ENCODE peak calls at places on chromosome 16, in six cellular contexts. I is GM12878, R is SK-N-SH, V is K562, B is HCT116, O is HepG2. Q is an unnamed sample. For H3K4me1, the result is how much of the 10 kb centered on the place peaks cover.

GRCh38 chr16:57899771-57900661 is 70.9 kb downstream of the CNGB1 start:
- DNase-seq in R (peak), I (no peak), O (peak), B (peak), V (peak), Q (peak)

GRCh38 chr16:56732832-56733231 is 2.9 kb downstream of the NUP93 start:
- DNase-seq in V (no peak), R (no peak), O (no peak), I (peak), B (no peak), Q (no peak)

GRCh38 chr16:88993006-88993787 is 16.2 kb upstream of the CBFA2T3 start:
- DNase-seq in B (no peak), O (no peak), I (no peak), V (peak), R (no peak), Q (no peak)

GRCh38 chr16:13108126-13108525 is 206.7 kb downstream of the SHISA9 start:
- DNase-seq in B (no peak), V (no peak), O (no peak), R (no peak), I (no peak), Q (no peak)

GRCh38 chr16:83602797-83603735 is 204.7 kb upstream of the HSBP1 start:
- DNase-seq in B (no peak), R (no peak), O (no peak), I (no peak), V (no peak), Q (no peak)

GRCh38 chr16:87363771-87364476 is 19.7 kb downstream of the FBXO31 start:
- DNase-seq in R (peak), B (no peak), O (no peak), I (no peak), V (no peak), Q (no peak)

GRCh38 chr16:48575471-48576050 is 34.4 kb downstream of the N4BP1 start:
- DNase-seq in I (no peak), B (no peak), R (no peak), V (no peak), O (no peak), Q (no peak)

GRCh38 chr16:66344533-66345145 is 21.9 kb upstream of the CDH5 start:
- DNase-seq in O (peak), R (no peak), B (no peak), I (no peak), V (peak), Q (no peak)

GRCh38 chr16:88588148-88588547 is 17.9 kb downstream of the ZC3H18 start:
- DNase-seq in B (no peak), I (no peak), R (no peak), O (no peak), V (no peak), Q (no peak)

GRCh38 chr16:84121007-84121406 is 4.3 kb upstream of the MBTPS1 start:
- DNase-seq in R (no peak), O (no peak), B (no peak), I (no peak), V (no peak), Q (no peak)

GRCh38 chr16:89974860-89975259 is 26.3 kb downstream of the DEF8 start:
- DNase-seq in I (no peak), R (no peak), V (no peak), O (no peak), B (no peak), Q (no peak)

GRCh38 chr16:64158941-64159588 is 962.8 kb downstream of the CDH11 start:
- DNase-seq in I (no peak), O (peak), B (no peak), V (no peak), R (no peak), Q (no peak)

GRCh38 chr16:30527635-30528178 is 1.3 kb upstream of the ZNF768 start:
- DNase-seq in B (no peak), I (peak), O (no peak), V (no peak), R (no peak), Q (no peak)

GRCh38 chr16:68332411-68333121 is 21.7 kb downstream of the PRMT7 start:
- DNase-seq in V (no peak), O (peak), R (peak), B (no peak), I (no peak), Q (no peak)

GRCh38 chr16:81485824-81486554 is 41.4 kb downstream of the CMIP start:
- DNase-seq in R (no peak), V (no peak), B (peak), I (no peak), O (no peak), Q (no peak)

GRCh38 chr16:89922477-89922883 is 662 bp upstream of the TUBB3 start:
- DNase-seq in B (peak), O (peak), I (no peak), V (peak), R (peak), Q (no peak)

GRCh38 chr16:4544483-4544882 is 5.9 kb upstream of the CDIP1 start:
- DNase-seq in V (no peak), I (no peak), O (no peak), B (no peak), R (no peak), Q (no peak)

GRCh38 chr16:88810166-88810867 is 1.4 kb downstream of the APRT start:
- DNase-seq in I (no peak), B (no peak), O (no peak), R (no peak), V (no peak), Q (no peak)

GRCh38 chr16:88768041-88768876 is 16.8 kb downstream of the PIEZO1 start:
- DNase-seq in I (no peak), V (peak), R (peak), O (no peak), B (no peak), Q (no peak)

GRCh38 chr16:88131966-88132365 is 180.7 kb downstream of the BANP start:
- DNase-seq in B (no peak), V (no peak), O (no peak), I (no peak), R (no peak), Q (no peak)

GRCh38 chr16:64478258-64478906 is 643.5 kb downstream of the CDH11 start:
- DNase-seq in O (peak), V (no peak), R (no peak), B (no peak), I (no peak), Q (no peak)

GRCh38 chr16:14284930-14285541 is 213.9 kb downstream of the MRTFB start:
- DNase-seq in I (no peak), R (no peak), V (no peak), O (peak), B (peak), Q (peak)

GRCh38 chr16:85166281-85166680 is 54.0 kb upstream of the CIBAR2 start:
- DNase-seq in V (peak), O (no peak), I (no peak), R (no peak), B (no peak), Q (no peak)

GRCh38 chr16:85168732-85169256 is 56.5 kb upstream of the CIBAR2 start:
- DNase-seq in V (peak), B (no peak), R (peak), O (no peak), I (no peak), Q (no peak)

GRCh38 chr16:85167589-85168537 is 55.6 kb upstream of the CIBAR2 start:
- DNase-seq in V (no peak), B (no peak), R (no peak), O (peak), I (no peak), Q (no peak)

GRCh38 chr16:85165781-85166180 is 53.5 kb upstream of the CIBAR2 start:
- DNase-seq in B (no peak), R (no peak), O (no peak), I (no peak), V (no peak), Q (no peak)

DNA sequence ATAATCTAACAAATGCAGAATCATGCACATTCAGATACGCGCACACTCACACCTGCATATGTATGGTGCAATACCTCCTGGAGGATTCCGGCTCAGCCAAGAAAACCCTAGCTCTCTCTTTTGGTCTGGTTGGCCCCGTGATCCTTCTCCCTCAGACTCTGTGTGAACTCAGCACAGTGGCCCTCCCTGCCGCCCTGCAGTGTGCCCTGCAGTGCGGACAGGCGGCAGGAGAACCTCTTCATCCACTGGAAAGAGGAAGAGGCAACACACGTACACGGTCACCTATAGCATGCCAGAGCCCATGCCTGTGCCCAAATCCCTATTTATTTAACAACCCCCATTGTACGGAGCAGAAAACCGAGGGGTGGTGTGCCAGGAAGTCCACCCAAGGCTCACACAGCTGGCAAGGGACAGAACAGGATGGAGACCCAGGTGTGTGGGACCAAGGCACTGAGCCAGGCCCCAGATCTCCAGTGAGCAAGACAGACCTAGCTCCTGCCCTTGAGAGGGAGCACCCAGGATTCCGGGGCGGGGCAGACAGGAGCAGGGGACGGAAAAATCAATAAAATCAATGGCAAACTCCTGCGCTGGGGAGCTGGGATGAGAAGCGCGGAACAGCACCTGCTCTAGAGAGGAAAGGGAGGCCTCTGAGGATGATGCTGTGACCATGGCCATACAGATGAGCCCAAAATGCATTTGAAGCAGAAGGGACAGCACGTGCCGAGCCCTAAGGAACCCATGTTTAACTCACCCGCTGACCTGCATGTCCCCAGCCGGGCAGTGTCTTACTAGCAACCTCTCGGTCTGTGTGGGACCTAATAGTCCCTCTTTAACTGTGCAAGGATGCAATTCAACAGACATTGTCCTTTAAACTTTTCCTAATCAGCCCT is 54.7 kb upstream of the CIBAR2 start:
- DNase-seq in R (no peak), B (no peak), V (no peak), I (no peak), O (peak), Q (no peak)
- H3K4me1 ChIP-seq in R (under half), B (under half), V (under half), I (under half), O (half or more), Q (under half)

GRCh38 chr16:24075929-24076716 is 180.0 kb upstream of the CACNG3 start:
- DNase-seq in V (peak), B (peak), O (no peak), R (no peak), I (peak), Q (no peak)
- TF ChIP-seq SIN3A in V (no peak), B (no peak), O (no peak), R (no peak), I (no peak), Q (no peak)

DNA sequence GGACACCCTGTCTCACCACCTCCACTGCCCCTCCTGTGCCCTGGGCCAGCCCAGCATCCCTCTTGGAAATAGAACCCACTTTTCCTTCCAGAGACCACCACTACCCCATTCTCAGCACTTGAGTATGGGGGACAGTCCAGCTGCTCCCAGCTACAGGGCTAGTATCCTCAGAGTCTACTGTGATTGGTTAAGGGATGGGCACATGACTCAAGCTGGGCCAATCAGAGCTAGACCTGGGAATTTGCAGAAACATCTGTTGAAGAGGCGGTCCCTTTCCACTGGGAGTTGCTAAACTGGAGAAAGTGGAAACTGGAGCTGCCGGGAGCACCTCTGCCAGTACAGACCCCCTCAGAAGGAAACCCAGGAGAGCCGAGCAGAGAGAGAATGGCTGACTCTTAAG is 156.6 kb downstream of the GSG1L start:
- DNase-seq in O (no peak), R (peak), B (no peak), I (no peak), V (peak), Q (no peak)
- TF ChIP-seq REST in O (no peak), R (no peak), B (no peak), I (no peak), V (no peak), Q (no peak)

GRCh38 chr16:3013998-3014690 is 1.4 kb downstream of the CLDN9 start:
- DNase-seq in V (no peak), R (no peak), I (no peak), B (no peak), O (no peak), Q (no peak)

GRCh38 chr16:3015865-3016521 is 2.0 kb downstream of the CLDN6 start:
- DNase-seq in B (no peak), O (no peak), R (no peak), I (no peak), V (peak), Q (no peak)

GRCh38 chr16:3012828-3013420 is at the start of gene CLDN9:
- DNase-seq in R (no peak), B (no peak), V (no peak), I (no peak), O (no peak), Q (no peak)

GRCh38 chr16:3013491-3013951 is 798 bp downstream of the CLDN9 start:
- DNase-seq in B (no peak), R (no peak), O (no peak), I (no peak), V (no peak), Q (no peak)

DNA sequence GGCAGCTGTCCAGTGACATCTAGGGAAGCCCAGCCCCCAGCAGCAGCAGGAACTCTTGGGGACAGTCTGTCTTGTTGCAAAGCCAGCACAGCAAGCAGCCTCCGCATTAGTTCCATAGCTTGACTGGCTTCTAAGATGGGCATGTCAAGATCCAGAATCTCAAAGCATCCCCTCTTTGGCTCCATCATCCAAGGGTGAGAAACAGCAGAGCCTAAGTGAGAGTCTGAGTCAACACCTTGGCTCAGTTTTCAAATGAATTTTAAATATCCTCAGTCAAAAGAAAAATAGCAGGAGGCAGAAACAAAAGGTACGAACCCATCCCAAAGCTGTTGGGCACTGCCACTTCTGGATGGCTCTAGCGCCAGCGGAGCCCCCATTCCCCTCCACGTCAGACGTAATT is 2.2 kb downstream of the CLDN9 start:
- DNase-seq in I (no peak), B (no peak), O (no peak), V (no peak), R (no peak), Q (no peak)
- H3K4me1 ChIP-seq in I (under half), B (under half), O (half or more), V (half or more), R (under half), Q (under half)

GRCh38 chr16:79928142-79928735 is 327.7 kb upstream of the MAF start:
- DNase-seq in V (no peak), R (no peak), O (no peak), I (no peak), B (no peak), Q (no peak)
- TF ChIP-seq SIN3A in V (no peak), R (no peak), O (no peak), I (no peak), B (no peak), Q (no peak)

GRCh38 chr16:24497405-24497804 is 42.0 kb upstream of the RBBP6 start:
- DNase-seq in R (no peak), I (no peak), B (no peak), V (no peak), O (no peak), Q (no peak)

GRCh38 chr16:24488045-24488444 is 51.3 kb upstream of the RBBP6 start:
- DNase-seq in R (no peak), B (no peak), I (no peak), V (no peak), O (no peak), Q (no peak)

GRCh38 chr16:24491721-24492120 is 47.6 kb upstream of the RBBP6 start:
- DNase-seq in B (no peak), R (no peak), V (no peak), I (no peak), O (no peak), Q (no peak)

GRCh38 chr16:24499193-24499814 is 40.1 kb upstream of the RBBP6 start:
- DNase-seq in B (peak), I (no peak), O (peak), V (peak), R (peak), Q (no peak)

DNA sequence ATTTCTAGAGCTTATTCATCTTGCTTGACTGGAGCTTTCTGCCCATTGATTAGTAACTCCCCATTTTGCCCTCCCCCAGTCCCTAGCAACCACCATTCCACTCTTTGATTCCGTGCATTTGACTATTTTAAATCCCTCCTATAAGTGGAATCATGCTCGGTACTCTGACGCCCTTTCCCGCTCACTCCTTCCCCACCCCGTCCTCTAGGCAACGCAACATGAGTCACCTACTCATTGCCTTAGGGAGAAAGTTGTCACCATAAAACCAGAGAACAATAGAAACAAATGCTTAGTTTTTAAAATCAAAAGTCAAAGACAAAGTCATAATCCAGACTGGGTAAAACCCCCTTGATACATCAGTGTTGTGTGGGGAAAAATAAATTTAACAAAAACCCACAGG is 45.5 kb upstream of the RBBP6 start:
- DNase-seq in V (no peak), R (no peak), O (no peak), B (no peak), I (no peak), Q (no peak)
- TF ChIP-seq REST in V (no peak), R (no peak), O (no peak), B (no peak), I (no peak), Q (no peak)

DNA sequence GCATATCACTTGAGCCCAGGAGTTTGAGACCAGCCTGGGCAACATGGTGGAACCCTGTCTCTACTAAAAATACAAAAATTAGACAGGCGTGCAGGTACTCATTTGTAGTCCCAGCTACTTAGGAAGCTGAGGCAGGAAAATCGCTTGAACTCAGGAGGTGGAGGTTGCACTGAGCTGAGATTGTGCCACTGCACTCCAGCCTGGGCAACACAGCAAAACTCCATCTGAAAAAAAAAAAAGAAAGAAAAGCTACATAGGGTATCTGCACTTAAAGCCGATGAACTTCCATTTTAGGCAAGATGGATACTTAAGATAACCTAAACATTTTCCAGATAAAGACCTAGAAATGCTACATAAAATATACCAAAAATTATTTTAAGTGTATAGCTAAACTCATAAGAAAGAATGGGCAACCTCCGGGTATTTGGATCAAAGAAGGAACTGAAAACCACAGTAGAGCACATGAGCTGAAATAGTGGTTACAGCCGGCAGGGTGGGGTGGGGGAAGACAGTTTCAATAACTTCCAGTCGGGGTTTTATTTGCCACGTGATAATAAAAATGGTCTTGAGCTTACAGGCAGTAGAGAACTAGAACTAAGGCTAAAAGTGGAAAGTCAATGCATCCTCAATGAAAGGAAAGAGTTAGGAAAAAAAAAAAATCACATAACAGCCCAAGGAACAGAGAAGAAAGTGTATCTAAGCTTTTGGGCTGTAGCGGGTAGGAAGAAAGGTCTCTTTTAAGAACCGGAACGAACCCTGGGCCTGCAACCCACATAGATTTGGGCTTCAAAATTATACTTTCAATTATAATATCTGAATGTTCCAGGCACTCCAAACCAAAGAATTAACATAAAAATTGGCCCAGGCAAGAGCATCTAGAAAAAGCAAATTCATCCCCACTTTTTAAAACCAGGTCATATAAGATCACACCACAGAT is 53.1 kb downstream of the CFDP1 start:
- DNase-seq in O (no peak), B (no peak), R (no peak), I (peak), V (no peak), Q (no peak)
- H3K4me1 ChIP-seq in O (under half), B (under half), R (under half), I (under half), V (under half), Q (under half)

Q was measured in Panc1.